ENCODE peak calls at places on chromosomes 7 and 10, in eight cellular contexts. X is prostate gland, J is spleen, N is ovary, H is heart left ventricle, I is IMR-90, Z is breast epithelium, C is HCT116. O is an unnamed sample.

GRCh38 chr10:123884351-123884906 is 7.2 kb downstream of the CPXM2 start:
- DNase-seq in X (no peak), J (no peak), N (peak), H (no peak), I (no peak), Z (no peak), C (no peak), O (no peak)

GRCh38 chr10:125844673-125845300 is 21.4 kb downstream of the BCCIP start:
- DNase-seq in X (no peak), J (no peak), N (peak), H (no peak), I (no peak), Z (no peak), C (no peak), O (no peak)

GRCh38 chr7:108459922-108460551 is 3.8 kb upstream of the NRCAM start:
- DNase-seq in X (no peak), J (no peak), N (no peak), H (no peak), I (no peak), Z (no peak), C (peak), O (no peak)

GRCh38 chr7:98266840-98267239 is 14.6 kb upstream of the BRI3 start:
- DNase-seq in X (no peak), J (no peak), N (no peak), H (no peak), I (no peak), Z (no peak), C (no peak), O (no peak)

GRCh38 chr10:14671383-14671782 is 103.3 kb downstream of the FAM107B start:
- DNase-seq in X (no peak), J (no peak), N (no peak), H (no peak), I (no peak), Z (no peak), C (no peak), O (no peak)

GRCh38 chr10:133196221-133196920 is 33.6 kb upstream of the UTF1 start:
- DNase-seq in X (no peak), J (no peak), N (no peak), H (peak), I (no peak), Z (no peak), C (no peak), O (no peak)

GRCh38 chr10:21173964-21174669 is 277.0 kb upstream of the NEBL start:
- DNase-seq in X (peak), J (peak), N (peak), H (peak), I (no peak), Z (peak), C (peak), O (no peak)

GRCh38 chr7:134654104-134654775 is 7.6 kb downstream of the BPGM start:
- DNase-seq in X (no peak), J (no peak), N (no peak), H (no peak), I (no peak), Z (no peak), C (no peak), O (no peak)

GRCh38 chr10:132879408-132880147 is 62.8 kb downstream of the CFAP46 start:
- DNase-seq in X (no peak), J (peak), N (no peak), H (peak), I (no peak), Z (no peak), C (no peak), O (no peak)

GRCh38 chr7:130667593-130668257 is 823 bp downstream of the COPG2 start:
- DNase-seq in X (peak), J (no peak), N (no peak), H (no peak), I (peak), Z (no peak), C (no peak), O (no peak)

GRCh38 chr7:49692516-49692915 is 80.9 kb upstream of the VWC2 start:
- DNase-seq in X (no peak), J (no peak), N (no peak), H (no peak), I (no peak), Z (no peak), C (no peak), O (no peak)

GRCh38 chr10:124008187-124008970 is 85.0 kb downstream of the CHST15 start:
- DNase-seq in X (no peak), J (peak), N (peak), H (no peak), I (no peak), Z (no peak), C (no peak), O (no peak)

GRCh38 chr7:133044722-133045473 is 37.0 kb downstream of the CHCHD3 start:
- DNase-seq in X (no peak), J (no peak), N (no peak), H (no peak), I (no peak), Z (no peak), C (no peak), O (no peak)

GRCh38 chr10:49516216-49516970 is 22.5 kb downstream of the ERCC6 start:
- DNase-seq in X (no peak), J (no peak), N (no peak), H (no peak), I (no peak), Z (no peak), C (no peak), O (no peak)

GRCh38 chr7:48537561-48537960 is 366.3 kb downstream of the ABCA13 start:
- DNase-seq in X (no peak), J (no peak), N (no peak), H (no peak), I (no peak), Z (no peak), C (no peak), O (no peak)

GRCh38 chr7:40885503-40885902 is 750.7 kb downstream of the SUGCT start:
- DNase-seq in X (no peak), J (no peak), N (no peak), H (no peak), I (peak), Z (no peak), C (no peak), O (no peak)

GRCh38 chr7:95682913-95683312 is 86.6 kb upstream of the PDK4 start:
- DNase-seq in X (no peak), J (no peak), N (peak), H (no peak), I (no peak), Z (no peak), C (no peak), O (no peak)

GRCh38 chr10:22573820-22574569 is 140.4 kb downstream of the PIP4K2A start:
- DNase-seq in X (no peak), J (no peak), N (no peak), H (no peak), I (peak), Z (no peak), C (peak), O (no peak)

GRCh38 chr10:28054211-28054888 is 55.5 kb upstream of the ODAD2 start:
- DNase-seq in X (no peak), J (no peak), N (no peak), H (no peak), I (peak), Z (no peak), C (peak), O (no peak)

GRCh38 chr10:72334196-72334831 is 20.4 kb downstream of the DNAJB12 start:
- DNase-seq in X (no peak), J (peak), N (peak), H (peak), I (peak), Z (no peak), C (no peak), O (no peak)

GRCh38 chr10:12022580-12023257 is 19.9 kb downstream of the UPF2 start:
- DNase-seq in X (no peak), J (no peak), N (no peak), H (no peak), I (no peak), Z (no peak), C (no peak), O (no peak)

GRCh38 chr10:12031404-12031803 is 11.2 kb downstream of the UPF2 start:
- DNase-seq in X (no peak), J (no peak), N (no peak), H (no peak), I (no peak), Z (no peak), C (no peak), O (no peak)

GRCh38 chr10:12027539-12027938 is 15.1 kb downstream of the UPF2 start:
- DNase-seq in X (no peak), J (no peak), N (no peak), H (no peak), I (no peak), Z (no peak), C (no peak), O (no peak)
- TF ChIP-seq POLR2A in X (no peak), J (no peak), N (no peak), H (no peak), I (no peak), Z (no peak), C (no peak), O (no peak)

GRCh38 chr7:149692056-149692455 is 81.3 kb downstream of the ZNF467 start:
- DNase-seq in X (no peak), J (no peak), N (no peak), H (no peak), I (no peak), Z (no peak), C (no peak), O (no peak)

GRCh38 chr7:149689591-149689845 is 83.9 kb downstream of the ZNF467 start:
- DNase-seq in X (no peak), J (no peak), N (no peak), H (no peak), I (no peak), Z (no peak), C (no peak), O (no peak)

GRCh38 chr7:149688836-149689590 is 84.4 kb downstream of the ZNF467 start:
- DNase-seq in X (no peak), J (no peak), N (no peak), H (no peak), I (no peak), Z (no peak), C (no peak), O (no peak)

GRCh38 chr7:149692557-149692982 is 80.8 kb downstream of the ZNF467 start:
- DNase-seq in X (no peak), J (no peak), N (no peak), H (no peak), I (no peak), Z (no peak), C (no peak), O (no peak)

GRCh38 chr7:149690688-149691446 is 82.5 kb downstream of the ZNF467 start:
- DNase-seq in X (no peak), J (no peak), N (no peak), H (no peak), I (peak), Z (peak), C (peak), O (peak)
- H3K27ac ChIP-seq in X (no peak), J (no peak), N (no peak), H (no peak), I (no peak), Z (no peak), C (peak), O (no peak)

GRCh38 chr7:127066974-127067373 is 185.8 kb downstream of the GRM8 start:
- DNase-seq in X (peak), J (no peak), N (no peak), H (no peak), I (no peak), Z (no peak), C (no peak), O (no peak)
- TF ChIP-seq CTCF in X (peak), J (no peak), N (no peak), H (no peak), I (no peak), Z (no peak), C (peak), O (no peak)

DNA sequence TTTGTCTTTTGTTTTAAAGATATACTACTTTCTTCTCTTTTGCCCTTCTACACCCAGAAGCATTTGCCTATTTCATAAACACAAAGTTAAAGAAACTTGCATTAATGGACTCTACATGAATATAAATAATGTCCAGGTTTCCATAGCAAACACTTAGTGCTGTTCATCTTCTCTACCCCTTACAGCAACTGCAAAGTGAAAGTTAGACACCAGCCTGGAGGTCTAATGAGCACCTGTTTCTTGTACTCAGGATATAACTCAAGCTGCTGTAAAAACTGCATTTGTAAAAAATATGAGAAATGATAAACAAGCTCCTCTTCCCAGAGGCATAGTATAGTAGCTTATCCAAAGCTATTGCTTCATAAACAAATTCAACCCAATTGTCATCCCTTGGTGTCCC is 76.0 kb upstream of the RELN start:
- DNase-seq in X (no peak), J (no peak), N (no peak), H (no peak), I (no peak), Z (no peak), C (no peak), O (no peak)
- TF ChIP-seq POLR2A in X (no peak), J (no peak), N (no peak), H (no peak), I (no peak), Z (no peak), C (no peak), O (no peak)

GRCh38 chr7:4693152-4693551 is 11.1 kb downstream of the FOXK1 start:
- DNase-seq in X (no peak), J (no peak), N (no peak), H (no peak), I (no peak), Z (no peak), C (no peak), O (no peak)

GRCh38 chr7:4690953-4691856 is 9.1 kb downstream of the FOXK1 start:
- DNase-seq in X (no peak), J (no peak), N (no peak), H (no peak), I (no peak), Z (no peak), C (no peak), O (no peak)

GRCh38 chr7:4693749-4694148 is 11.7 kb downstream of the FOXK1 start:
- DNase-seq in X (no peak), J (no peak), N (no peak), H (no peak), I (no peak), Z (no peak), C (no peak), O (no peak)

GRCh38 chr7:4689668-4690067 is 7.6 kb downstream of the FOXK1 start:
- DNase-seq in X (no peak), J (no peak), N (no peak), H (no peak), I (no peak), Z (no peak), C (no peak), O (no peak)

GRCh38 chr7:4692055-4692454 is 10.0 kb downstream of the FOXK1 start:
- DNase-seq in X (no peak), J (no peak), N (peak), H (no peak), I (no peak), Z (no peak), C (no peak), O (no peak)
- H3K27ac ChIP-seq in X (peak), J (no peak), N (peak), H (peak), I (no peak), Z (no peak), C (no peak), O (peak)

GRCh38 chr10:24723788-24724380 is at the start of gene ARHGAP21:
- DNase-seq in X (peak), J (peak), N (peak), H (peak), I (peak), Z (peak), C (no peak), O (peak)

GRCh38 chr10:24723386-24723787 is 300 bp downstream of the ARHGAP21 start:
- DNase-seq in X (no peak), J (peak), N (no peak), H (no peak), I (peak), Z (no peak), C (no peak), O (no peak)

GRCh38 chr10:24721254-24722106 is 2.2 kb downstream of the ARHGAP21 start:
- DNase-seq in X (peak), J (peak), N (peak), H (peak), I (peak), Z (no peak), C (no peak), O (no peak)

GRCh38 chr10:24722131-24722675 is 1.5 kb downstream of the ARHGAP21 start:
- DNase-seq in X (no peak), J (no peak), N (no peak), H (no peak), I (peak), Z (no peak), C (no peak), O (no peak)

GRCh38 chr10:24722676-24723385 is 856 bp downstream of the ARHGAP21 start:
- DNase-seq in X (peak), J (peak), N (peak), H (peak), I (peak), Z (no peak), C (no peak), O (peak)
- TF ChIP-seq CTCF in X (no peak), J (no peak), N (no peak), H (no peak), I (no peak), Z (no peak), C (no peak), O (no peak)

GRCh38 chr10:96043157-96043894 is at the start of gene CCNJ:
- DNase-seq in X (peak), J (peak), N (peak), H (peak), I (peak), Z (peak), C (peak), O (peak)
- TF ChIP-seq POLR2A in X (peak), J (no peak), N (peak), H (peak), I (peak), Z (no peak), C (peak), O (peak)

DNA sequence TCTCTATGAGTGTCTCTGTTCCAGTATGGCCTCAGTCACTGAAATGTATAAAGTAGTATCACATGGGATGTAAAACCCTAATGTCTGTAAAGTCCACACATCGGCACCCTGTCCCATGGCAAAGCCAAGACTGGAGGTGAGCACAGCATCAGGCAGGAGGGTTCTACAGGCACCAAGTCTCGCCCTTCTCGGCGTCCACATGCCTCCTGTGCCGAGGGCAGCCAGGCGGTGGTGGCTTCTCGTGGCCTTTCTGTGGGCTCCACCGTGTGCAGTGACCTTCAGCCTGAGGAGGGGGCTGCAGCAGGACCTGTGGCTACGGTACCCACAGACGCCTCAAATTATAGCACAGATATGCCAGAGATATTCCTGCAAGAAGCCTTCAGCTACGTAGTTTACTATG is 202.5 kb downstream of the EBF3 start:
- DNase-seq in X (no peak), J (peak), N (no peak), H (no peak), I (no peak), Z (peak), C (no peak), O (no peak)
- H3K27ac ChIP-seq in X (no peak), J (no peak), N (no peak), H (no peak), I (no peak), Z (no peak), C (no peak), O (no peak)

GRCh38 chr7:85185355-85186082 is 1.3 kb downstream of the SEMA3D start:
- DNase-seq in X (peak), J (peak), N (peak), H (peak), I (peak), Z (peak), C (no peak), O (peak)

GRCh38 chr7:85186521-85187241 is at the start of gene SEMA3D:
- DNase-seq in X (peak), J (peak), N (peak), H (peak), I (peak), Z (peak), C (peak), O (peak)

GRCh38 chr7:85186083-85186520 is 754 bp downstream of the SEMA3D start:
- DNase-seq in X (peak), J (peak), N (peak), H (peak), I (peak), Z (no peak), C (no peak), O (no peak)

GRCh38 chr7:85191383-85191782 is 4.5 kb upstream of the SEMA3D start:
- DNase-seq in X (no peak), J (no peak), N (no peak), H (no peak), I (peak), Z (no peak), C (peak), O (no peak)
- TF ChIP-seq CTCF in X (peak), J (no peak), N (no peak), H (no peak), I (peak), Z (peak), C (peak), O (peak)

GRCh38 chr10:102669206-102670064 is 25.2 kb downstream of the TRIM8 start:
- DNase-seq in X (no peak), J (no peak), N (no peak), H (no peak), I (peak), Z (no peak), C (peak), O (no peak)
- TF ChIP-seq POLR2A in X (no peak), J (no peak), N (no peak), H (peak), I (no peak), Z (no peak), C (no peak), O (no peak)